ENCODE peak calls at places on chromosome 3, in ten cellular contexts. G is HFFc6, X is GM13977, V is GM23338, N is fibroblast of pulmonary artery, P is astrocyte of the spinal cord, O is dorsolateral prefrontal cortex, K is LNCaP clone FGC, C is stomach, Y is GM20000. I is an unnamed sample.

GRCh38 chr3:127052121-127052561 is 69.2 kb downstream of the PLXNA1 start:
- DNase-seq in G (no peak), X (no peak), V (no peak), N (no peak), P (no peak), O (no peak), K (peak; percentile 14), C (peak; percentile 64), Y (no peak), I (no peak)

GRCh38 chr3:52773361-52774065 is 2.8 kb upstream of the NEK4 start:
- DNase-seq in G (no peak), X (no peak), V (no peak), N (no peak), P (no peak), O (no peak), K (no peak), C (no peak), Y (no peak), I (no peak)

GRCh38 chr3:54426431-54426830 is 304.1 kb downstream of the CACNA2D3 start:
- DNase-seq in G (no peak), X (no peak), V (no peak), N (no peak), P (no peak), O (no peak), K (no peak), C (no peak), Y (no peak), I (no peak)

GRCh38 chr3:124584552-124585391 is 145.5 kb upstream of the UMPS start:
- DNase-seq in G (no peak), X (peak; percentile 48), V (peak; percentile 84), N (peak; percentile 21), P (peak; percentile 48), O (no peak), K (peak; percentile 15), C (peak; percentile 93), Y (peak; percentile 48), I (no peak)

GRCh38 chr3:186842426-186843038 is at the start of gene ADIPOQ:
- DNase-seq in G (no peak), X (no peak), V (no peak), N (no peak), P (no peak), O (no peak), K (no peak), C (no peak), Y (no peak), I (no peak)

GRCh38 chr3:164460851-164461250 is 617.4 kb downstream of the SI start:
- DNase-seq in G (no peak), X (peak; percentile 11), V (no peak), N (no peak), P (no peak), O (no peak), K (no peak), C (no peak), Y (no peak), I (no peak)

GRCh38 chr3:32147935-32148334 is 41.5 kb downstream of the GPD1L start:
- DNase-seq in G (no peak), X (no peak), V (peak; percentile 22), N (no peak), P (no peak), O (no peak), K (no peak), C (no peak), Y (no peak), I (no peak)

GRCh38 chr3:44065741-44066140 is 175.9 kb upstream of the TOPAZ1 start:
- DNase-seq in G (no peak), X (no peak), V (peak; percentile 73), N (no peak), P (no peak), O (no peak), K (no peak), C (no peak), Y (no peak), I (no peak)

GRCh38 chr3:170033489-170033888 is 4.3 kb upstream of the GPR160 start:
- DNase-seq in G (no peak), X (no peak), V (no peak), N (no peak), P (no peak), O (no peak), K (no peak), C (no peak), Y (no peak), I (no peak)

GRCh38 chr3:13018039-13018431 is 55.2 kb downstream of the IQSEC1 start:
- DNase-seq in G (no peak), X (no peak), V (no peak), N (no peak), P (no peak), O (no peak), K (no peak), C (no peak), Y (no peak), I (no peak)

GRCh38 chr3:32934150-32934742 is 17.2 kb upstream of the CCR4 start:
- DNase-seq in G (no peak), X (no peak), V (peak; percentile 52), N (peak; percentile 40), P (no peak), O (no peak), K (no peak), C (peak; percentile 34), Y (peak; percentile 44), I (no peak)

GRCh38 chr3:88180398-88180999 is 30.7 kb downstream of the C3orf38 start:
- DNase-seq in G (peak; percentile 40), X (peak; percentile 42), V (peak; percentile 65), N (peak; percentile 70), P (peak; percentile 53), O (no peak), K (peak; percentile 46), C (no peak), Y (peak; percentile 40), I (peak; percentile 42)

GRCh38 chr3:27311400-27311799 is 57.8 kb downstream of the NEK10 start:
- DNase-seq in G (peak; percentile 99), X (no peak), V (peak; percentile 10), N (peak; percentile 77), P (peak; percentile 94), O (no peak), K (no peak), C (no peak), Y (no peak), I (no peak)

GRCh38 chr3:116815831-116816588 is 106.4 kb downstream of the TUSC7 start:
- DNase-seq in G (no peak), X (no peak), V (no peak), N (peak; percentile 1), P (peak; percentile 41), O (no peak), K (no peak), C (no peak), Y (no peak), I (no peak)

GRCh38 chr3:37999836-38000235 is 9.2 kb downstream of the VILL start:
- DNase-seq in G (no peak), X (no peak), V (no peak), N (no peak), P (no peak), O (no peak), K (no peak), C (peak; percentile 20), Y (no peak), I (no peak)

GRCh38 chr3:190117995-190118394 is 2.7 kb downstream of the P3H2 start:
- DNase-seq in G (no peak), X (no peak), V (peak; percentile 34), N (no peak), P (peak; percentile 54), O (no peak), K (no peak), C (no peak), Y (no peak), I (no peak)

GRCh38 chr3:150094150-150094932 is 123.6 kb upstream of the PFN2 start:
- DNase-seq in G (peak; percentile 43), X (no peak), V (peak; percentile 23), N (no peak), P (peak; percentile 53), O (no peak), K (no peak), C (no peak), Y (no peak), I (no peak)

GRCh38 chr3:119939087-119939486 is 155.2 kb downstream of the GSK3B start:
- DNase-seq in G (no peak), X (no peak), V (no peak), N (no peak), P (no peak), O (no peak), K (no peak), C (no peak), Y (no peak), I (no peak)

GRCh38 chr3:118943597-118943996 is 91.0 kb downstream of the IGSF11 start:
- DNase-seq in G (no peak), X (no peak), V (no peak), N (no peak), P (no peak), O (no peak), K (no peak), C (no peak), Y (no peak), I (no peak)

DNA sequence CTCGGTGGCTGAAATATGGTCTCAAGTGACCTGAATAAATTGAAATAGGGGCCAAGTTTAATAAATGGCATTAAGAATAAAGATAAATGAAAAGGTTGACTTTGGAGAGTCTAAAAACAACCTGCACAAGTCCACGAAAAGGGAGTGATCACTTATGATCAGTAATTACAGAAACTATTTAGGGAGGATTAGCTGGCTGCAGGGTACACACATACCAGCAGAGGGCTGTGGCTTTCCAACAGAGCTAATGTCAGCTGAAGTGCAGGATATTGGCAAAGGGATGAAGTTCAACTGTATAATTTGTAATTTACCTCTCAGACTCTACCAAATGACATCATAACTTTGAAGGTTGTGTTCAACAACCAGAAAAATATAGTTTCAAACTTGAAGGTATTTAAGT is 86.8 kb downstream of the SYNPR start:
- DNase-seq in G (no peak), X (no peak), V (peak; percentile 74), N (no peak), P (no peak), O (no peak), K (no peak), C (no peak), Y (no peak), I (no peak)
- TF ChIP-seq CTCF in G (peak; percentile 58), X (no peak), V (peak; percentile 82), N (peak; percentile 14), P (peak; percentile 38), O (no peak), K (peak; percentile 21), C (no peak), Y (no peak), I (peak; percentile 13)

GRCh38 chr3:152197451-152197850 is 71.3 kb upstream of the MBNL1 start:
- DNase-seq in G (no peak), X (no peak), V (no peak), N (no peak), P (no peak), O (no peak), K (no peak), C (no peak), Y (no peak), I (no peak)
- TF ChIP-seq CTCF in G (no peak), X (no peak), V (no peak), N (no peak), P (no peak), O (no peak), K (no peak), C (no peak), Y (no peak), I (no peak)

GRCh38 chr3:67947808-67948508 is 293.5 kb upstream of the SUCLG2 start:
- DNase-seq in G (no peak), X (no peak), V (peak; percentile 73), N (no peak), P (no peak), O (no peak), K (no peak), C (no peak), Y (no peak), I (no peak)
- TF ChIP-seq CTCF in G (no peak), X (no peak), V (no peak), N (no peak), P (no peak), O (no peak), K (no peak), C (no peak), Y (no peak), I (no peak)

GRCh38 chr3:25576836-25577454 is 87.8 kb downstream of the TOP2B start:
- DNase-seq in G (no peak), X (no peak), V (peak; percentile 61), N (no peak), P (no peak), O (no peak), K (no peak), C (no peak), Y (no peak), I (no peak)
- TF ChIP-seq CTCF in G (no peak), X (no peak), V (peak; percentile 71), N (no peak), P (no peak), O (no peak), K (no peak), C (no peak), Y (no peak), I (peak; percentile 7)

I was measured in GM12864.